ENCODE peak calls at places on chromosome 12, in six cellular contexts. One of them, this sample, is unnamed.

GRCh38 chr12:51819851-51820720 is 28.4 kb downstream of the FIGNL2 start:
- DNase-seq in psoas muscle: peak
- DNase-seq in AG09319: no peak
- DNase-seq in stimulated activated CD8-positive, alpha-beta memory T cell treated with anti-CD3 and anti-CD28 coated beads, Interleukin-15, amount 100 ng/mL, for 4 hours: peak
- DNase-seq in renal cortical epithelial cell: no peak
- DNase-seq in DMS153: no peak
- DNase-seq in this sample: no peak

GRCh38 chr12:86234309-86234708 is 21.9 kb downstream of the MGAT4C start:
- DNase-seq in DMS153: no peak
- DNase-seq in renal cortical epithelial cell: no peak
- DNase-seq in psoas muscle: no peak
- DNase-seq in stimulated activated CD8-positive, alpha-beta memory T cell treated with anti-CD3 and anti-CD28 coated beads, Interleukin-15, amount 100 ng/mL, for 4 hours: no peak
- DNase-seq in AG09319: no peak
- DNase-seq in this sample: no peak

GRCh38 chr12:113040722-113041168 is 15.8 kb upstream of the DTX1 start:
- DNase-seq in DMS153: no peak
- DNase-seq in renal cortical epithelial cell: peak
- DNase-seq in stimulated activated CD8-positive, alpha-beta memory T cell treated with anti-CD3 and anti-CD28 coated beads, Interleukin-15, amount 100 ng/mL, for 4 hours: no peak
- DNase-seq in AG09319: peak
- DNase-seq in psoas muscle: peak
- DNase-seq in this sample: peak

GRCh38 chr12:27014859-27015729 is 910 bp upstream of the TM7SF3 start:
- DNase-seq in stimulated activated CD8-positive, alpha-beta memory T cell treated with anti-CD3 and anti-CD28 coated beads, Interleukin-15, amount 100 ng/mL, for 4 hours: no peak
- DNase-seq in psoas muscle: no peak
- DNase-seq in AG09319: no peak
- DNase-seq in renal cortical epithelial cell: no peak
- DNase-seq in DMS153: no peak
- DNase-seq in this sample: no peak

GRCh38 chr12:31370645-31371620 is 45.0 kb upstream of the SINHCAF start:
- DNase-seq in psoas muscle: no peak
- DNase-seq in stimulated activated CD8-positive, alpha-beta memory T cell treated with anti-CD3 and anti-CD28 coated beads, Interleukin-15, amount 100 ng/mL, for 4 hours: no peak
- DNase-seq in AG09319: no peak
- DNase-seq in renal cortical epithelial cell: peak
- DNase-seq in DMS153: no peak
- DNase-seq in this sample: no peak

GRCh38 chr12:91053951-91054715 is 3.7 kb downstream of the KERA start:
- DNase-seq in AG09319: peak
- DNase-seq in stimulated activated CD8-positive, alpha-beta memory T cell treated with anti-CD3 and anti-CD28 coated beads, Interleukin-15, amount 100 ng/mL, for 4 hours: no peak
- DNase-seq in renal cortical epithelial cell: peak
- DNase-seq in psoas muscle: no peak
- DNase-seq in DMS153: no peak
- DNase-seq in this sample: no peak

GRCh38 chr12:120944645-120945217 is 33.6 kb upstream of the HNF1A start:
- DNase-seq in renal cortical epithelial cell: peak
- DNase-seq in AG09319: no peak
- DNase-seq in stimulated activated CD8-positive, alpha-beta memory T cell treated with anti-CD3 and anti-CD28 coated beads, Interleukin-15, amount 100 ng/mL, for 4 hours: peak
- DNase-seq in psoas muscle: peak
- DNase-seq in DMS153: no peak
- DNase-seq in this sample: peak

GRCh38 chr12:75908961-75909699 is 122.4 kb downstream of the PHLDA1 start:
- DNase-seq in stimulated activated CD8-positive, alpha-beta memory T cell treated with anti-CD3 and anti-CD28 coated beads, Interleukin-15, amount 100 ng/mL, for 4 hours: no peak
- DNase-seq in renal cortical epithelial cell: peak
- DNase-seq in DMS153: peak
- DNase-seq in AG09319: peak
- DNase-seq in psoas muscle: peak
- DNase-seq in this sample: no peak

This sample was measured in Caki2.